ENCODE peak calls at places on chromosomes 2 and 18, in seven cellular contexts. Z is ovary, D is tibial artery, H is heart right ventricle, E is esophagus muscularis mucosa, N is lower lobe of right lung, W is neural progenitor cell. O is an unnamed sample.

GRCh38 chr2:232345251-232345650 is 33.3 kb upstream of the ALPP start:
- DNase-seq in Z (peak; percentile 14), H (no peak), E (no peak), D (no peak), N (peak; percentile 33), W (no peak), O (no peak)

GRCh38 chr2:54557211-54557600 is 101.1 kb downstream of the SPTBN1 start:
- DNase-seq in H (no peak), Z (no peak), E (no peak), N (no peak), W (no peak), D (no peak), O (no peak)

GRCh38 chr2:44169155-44169898 is 652 bp downstream of the PPM1B start:
- DNase-seq in Z (no peak), W (no peak), D (no peak), E (no peak), H (peak; percentile 17), N (no peak), O (peak; percentile 30)

GRCh38 chr2:97751752-97752151 is 38.4 kb downstream of the ZAP70 start:
- DNase-seq in H (no peak), D (no peak), Z (no peak), W (no peak), E (no peak), N (no peak), O (peak; percentile 22)

GRCh38 chr2:112159454-112159921 is 21.3 kb downstream of the FBLN7 start:
- DNase-seq in E (no peak), D (no peak), H (no peak), N (no peak), W (no peak), Z (no peak), O (no peak)

GRCh38 chr2:29129586-29130281 is 14.5 kb downstream of the CLIP4 start:
- DNase-seq in W (no peak), E (no peak), N (no peak), Z (no peak), H (no peak), D (no peak), O (no peak)

GRCh38 chr18:49519041-49519971 is 32.3 kb upstream of the C18orf32 start:
- DNase-seq in Z (no peak), E (no peak), H (no peak), W (peak; percentile 60), N (no peak), D (no peak), O (no peak)

GRCh38 chr2:129329574-129329973 is 649.9 kb upstream of the RAB6C start:
- DNase-seq in N (no peak), W (no peak), Z (no peak), D (no peak), H (no peak), E (no peak), O (no peak)

DNA sequence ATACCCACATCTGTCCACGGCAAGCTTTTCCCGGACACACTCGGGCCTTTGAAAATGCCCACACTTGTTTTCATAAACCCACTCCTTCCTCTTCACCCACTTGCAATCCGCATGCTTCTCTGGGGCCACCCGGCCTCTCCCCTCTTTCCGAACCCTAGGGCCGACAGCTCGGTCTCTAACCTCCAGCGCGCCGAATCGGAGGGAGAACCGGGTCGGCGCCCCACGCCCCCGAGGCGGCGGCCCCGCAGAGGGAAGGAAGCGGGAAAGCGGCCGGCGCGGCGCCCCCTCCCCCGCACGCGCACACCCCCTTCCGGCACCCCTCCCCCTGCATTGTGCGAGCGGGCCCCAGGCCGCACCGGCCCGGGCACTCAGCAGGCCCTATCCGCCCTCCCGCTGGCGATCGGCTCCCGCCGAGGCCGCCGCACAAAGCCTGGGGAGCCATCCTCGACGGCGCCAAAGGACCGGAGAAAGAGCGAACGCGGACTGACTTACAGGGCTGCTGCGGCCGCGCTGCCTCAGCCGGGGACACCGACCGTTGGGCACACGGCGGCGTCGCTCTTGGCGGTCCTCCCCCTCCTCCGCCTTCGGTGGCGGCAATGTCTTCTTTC is 435 bp downstream of the PUM2 start:
- DNase-seq in E (no peak), N (peak; percentile 65), D (no peak), Z (peak; percentile 76), H (peak; percentile 57), W (no peak), O (peak; percentile 44)
- H3K27ac ChIP-seq in E (peak overlapping the region; percentile 94), N (peak overlapping the region; percentile 91), D (peak overlapping the region; percentile 97), Z (peak overlapping the region; percentile 92), H (peak overlapping the region; percentile 88), W (peak overlapping the region; percentile 100), O (peak overlapping the region; percentile 98)

DNA sequence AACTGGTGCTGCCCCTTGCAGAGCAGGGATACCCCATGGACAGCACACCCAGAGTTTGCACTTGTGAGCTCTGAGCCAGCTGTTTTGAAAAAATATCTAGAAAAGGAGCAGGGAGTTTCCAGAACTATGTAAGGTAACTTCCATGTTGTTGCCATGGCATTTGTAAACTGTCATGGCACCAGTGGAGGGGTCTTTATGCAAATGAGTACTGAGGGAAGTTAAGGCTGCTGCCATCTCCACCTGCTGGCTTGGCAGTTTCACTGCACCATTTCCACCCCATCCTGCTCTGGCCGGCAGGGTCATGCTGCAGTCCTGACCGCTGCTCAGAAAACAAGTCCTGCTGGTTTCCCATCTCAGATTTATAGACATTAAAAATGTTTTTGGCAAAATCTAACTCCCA is 52.3 kb upstream of the SNTG2 start:
- DNase-seq in N (no peak), H (no peak), E (peak; percentile 68), Z (no peak), W (peak; percentile 62), D (no peak), O (no peak)
- TF ChIP-seq CTCF in N (no peak), H (peak; percentile 13), E (no peak), Z (no peak), W (peak; percentile 58), D (no peak), O (peak; percentile 18)

GRCh38 chr18:22713511-22713910 is 219.6 kb upstream of the RBBP8 start:
- DNase-seq in Z (no peak), N (no peak), E (no peak), H (no peak), D (no peak), W (no peak), O (no peak)

GRCh38 chr18:22710628-22711380 is 222.3 kb upstream of the RBBP8 start:
- DNase-seq in H (peak; percentile 49), N (no peak), W (peak; percentile 25), D (no peak), E (peak; percentile 90), Z (peak; percentile 51), O (peak; percentile 33)

GRCh38 chr18:22709288-22710060 is 223.7 kb upstream of the RBBP8 start:
- DNase-seq in W (no peak), E (peak; percentile 62), Z (no peak), N (no peak), H (no peak), D (no peak), O (no peak)

DNA sequence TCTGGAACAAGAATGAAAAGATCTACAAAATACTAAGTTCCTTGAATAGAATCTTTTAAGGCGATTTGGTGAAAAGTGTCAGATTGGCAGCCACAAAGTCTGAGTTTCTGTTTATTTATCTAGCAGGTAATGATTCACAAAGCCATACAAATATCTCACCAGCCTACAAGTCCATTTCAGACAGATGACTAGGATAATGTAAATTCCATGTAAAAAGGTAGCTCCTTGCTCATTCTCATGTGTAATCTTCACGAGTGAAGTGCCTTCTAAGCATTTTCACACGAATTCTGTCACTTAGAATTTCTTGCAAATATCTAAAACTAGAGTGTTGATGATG is 221.8 kb upstream of the RBBP8 start:
- DNase-seq in D (no peak), H (no peak), W (no peak), E (no peak), Z (no peak), N (no peak), O (no peak)
- H3K4me3 ChIP-seq in D (peak overlapping the region; percentile 49), H (peak overlapping the region; percentile 54), W (no peak overlapping the region), E (peak overlapping the region; percentile 58), Z (peak overlapping the region; percentile 19), N (peak overlapping the region; percentile 53), O (peak overlapping the region; percentile 61)

GRCh38 chr2:95348609-95349567 is 51.7 kb downstream of the KCNIP3 start:
- DNase-seq in N (no peak), D (no peak), H (no peak), Z (peak; percentile 65), E (no peak), W (no peak), O (peak; percentile 36)

GRCh38 chr2:95346236-95346737 is 49.1 kb downstream of the KCNIP3 start:
- DNase-seq in E (no peak), H (peak; percentile 52), D (peak; percentile 45), Z (peak; percentile 90), W (no peak), N (peak; percentile 63), O (peak; percentile 79)

GRCh38 chr2:95345415-95346235 is 48.5 kb downstream of the KCNIP3 start:
- DNase-seq in D (peak; percentile 82), W (peak; percentile 89), Z (peak; percentile 95), N (peak; percentile 85), H (peak; percentile 76), E (no peak), O (peak; percentile 89)

GRCh38 chr2:95347681-95348608 is 50.8 kb downstream of the KCNIP3 start:
- DNase-seq in E (no peak), H (no peak), N (no peak), W (no peak), Z (peak; percentile 41), D (no peak), O (no peak)

GRCh38 chr2:95346738-95347671 is 49.9 kb downstream of the KCNIP3 start:
- DNase-seq in N (no peak), E (no peak), Z (peak; percentile 69), H (no peak), W (peak; percentile 59), D (no peak), O (peak; percentile 34)
- H3K27ac ChIP-seq in N (no peak overlapping the region), E (peak overlapping the region; percentile 89), Z (peak overlapping the region; percentile 78), H (peak overlapping the region; percentile 71), W (no peak overlapping the region), D (peak overlapping the region; percentile 68), O (peak overlapping the region; percentile 78)

DNA sequence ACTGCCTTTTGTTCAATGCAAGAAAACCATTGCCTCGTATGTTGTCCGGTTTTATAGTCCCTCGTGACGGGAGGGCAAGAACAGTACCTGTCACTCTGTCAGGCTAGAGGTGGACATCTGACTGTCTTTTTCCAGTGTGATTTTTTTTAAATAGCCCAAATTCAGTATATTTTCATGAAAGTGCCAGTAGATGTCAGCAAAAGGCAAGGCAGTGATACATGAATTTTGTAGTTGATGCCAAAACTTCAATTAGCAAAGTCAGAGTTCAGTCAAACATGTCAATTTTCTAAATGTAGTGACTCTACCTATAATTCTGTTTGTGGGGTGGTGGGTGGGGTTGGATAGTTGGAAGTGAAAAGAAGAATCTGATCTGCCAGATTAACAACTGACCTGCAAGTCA is 296.0 kb upstream of the MC4R start:
- DNase-seq in N (no peak), E (no peak), W (no peak), D (no peak), Z (no peak), H (no peak), O (no peak)
- TF ChIP-seq CTCF in N (no peak), E (no peak), W (peak; percentile 34), D (no peak), Z (no peak), H (peak; percentile 24), O (no peak)